ENCODE peak calls at places on chromosome 14, in eight cellular contexts. D is NB4, M is IMR-90, V is uterus, T is heart left ventricle, Z is stomach, O is A549, A is lower leg skin. C is an unnamed sample.

GRCh38 chr14:30337456-30337855 is 221.5 kb upstream of the G2E3 start:
- DNase-seq in Z (no peak), M (no peak), A (no peak), T (no peak), O (no peak), D (no peak), V (no peak), C (no peak)

GRCh38 chr14:72651081-72651480 is 242.8 kb downstream of the DPF3 start:
- DNase-seq in T (no peak), Z (no peak), D (no peak), M (peak; percentile 55), A (no peak), O (no peak), V (no peak), C (no peak)

GRCh38 chr14:71856199-71856919 is 75.9 kb upstream of the RGS6 start:
- DNase-seq in T (no peak), A (no peak), M (no peak), D (peak; percentile 59), V (no peak), Z (no peak), O (no peak), C (no peak)

GRCh38 chr14:93263416-93263815 is 56.4 kb downstream of the UBR7 start:
- DNase-seq in O (no peak), V (no peak), M (peak; percentile 47), D (no peak), A (no peak), Z (no peak), T (no peak), C (no peak)

GRCh38 chr14:89912667-89913211 is 41.8 kb downstream of the EFCAB11 start:
- DNase-seq in Z (no peak), M (peak; percentile 97), D (no peak), O (peak; percentile 87), V (peak; percentile 58), T (no peak), A (peak; percentile 63), C (peak; percentile 35)

GRCh38 chr14:68314642-68315041 is 478.2 kb downstream of the ZFP36L1 start:
- DNase-seq in O (no peak), M (no peak), A (no peak), Z (no peak), D (no peak), V (no peak), T (no peak), C (no peak)

GRCh38 chr14:91398707-91399106 is 18.9 kb downstream of the CCDC88C start:
- DNase-seq in V (no peak), D (peak; percentile 23), Z (no peak), M (no peak), O (no peak), T (no peak), A (no peak), C (no peak)

GRCh38 chr14:69696633-69697557 is 70.0 kb upstream of the SRSF5 start:
- DNase-seq in A (no peak), D (no peak), O (no peak), Z (no peak), V (no peak), M (no peak), T (no peak), C (no peak)

GRCh38 chr14:64968651-64969050 is 3.5 kb downstream of the RAB15 start:
- DNase-seq in O (no peak), V (no peak), Z (no peak), T (no peak), M (no peak), D (peak; percentile 57), A (no peak), C (peak; percentile 65)

GRCh38 chr14:89519000-89519399 is 102.0 kb upstream of the FOXN3 start:
- DNase-seq in Z (no peak), O (no peak), A (no peak), V (no peak), M (peak; percentile 96), T (no peak), D (no peak), C (no peak)

GRCh38 chr14:55724736-55725135 is 144.7 kb downstream of the KTN1 start:
- DNase-seq in A (no peak), D (no peak), V (no peak), T (no peak), O (no peak), Z (no peak), M (no peak), C (no peak)

GRCh38 chr14:62409909-62410308 is 635.3 kb downstream of the KCNH5 start:
- DNase-seq in T (no peak), Z (no peak), O (no peak), V (no peak), A (no peak), D (no peak), M (peak; percentile 80), C (no peak)

GRCh38 chr14:56552615-56553014 is 27.0 kb upstream of the TMEM260 start:
- DNase-seq in A (no peak), D (no peak), V (no peak), T (no peak), M (no peak), Z (no peak), O (no peak), C (no peak)

GRCh38 chr14:90576581-90576980 is 179.8 kb downstream of the CALM1 start:
- DNase-seq in M (peak; percentile 30), T (no peak), D (no peak), O (no peak), V (no peak), A (no peak), Z (no peak), C (no peak)

GRCh38 chr14:82113710-82114109 is 580.1 kb upstream of the SEL1L start:
- DNase-seq in V (no peak), O (no peak), T (no peak), A (no peak), Z (no peak), D (no peak), M (no peak), C (no peak)

GRCh38 chr14:101101456-101102056 is 198.0 kb upstream of the RTL1 start:
- DNase-seq in A (peak; percentile 7), M (no peak), V (no peak), Z (no peak), O (peak; percentile 60), T (no peak), D (no peak), C (no peak)

GRCh38 chr14:77580964-77581505 is 35.4 kb downstream of the SPTLC2 start:
- DNase-seq in D (no peak), Z (no peak), M (peak; percentile 89), V (no peak), A (no peak), O (no peak), T (no peak), C (no peak)

DNA sequence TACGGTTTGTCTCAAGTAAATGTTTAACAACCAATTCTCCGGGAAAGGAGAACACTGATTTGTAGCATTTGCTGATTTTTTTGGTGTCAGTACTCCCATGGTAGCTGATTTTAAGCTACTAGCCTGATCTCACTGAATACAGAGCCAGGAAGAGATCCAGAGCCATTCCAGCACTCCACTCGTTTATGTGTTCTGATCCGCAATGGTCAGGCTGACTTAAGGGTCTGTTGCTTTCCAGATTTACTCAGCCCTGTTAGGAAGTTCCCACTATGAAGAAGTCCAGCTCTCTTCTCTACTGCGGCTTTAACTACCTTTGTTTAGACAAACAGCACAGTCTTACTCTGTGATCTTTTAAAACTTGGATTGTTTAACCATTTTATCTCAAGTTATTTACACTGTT is 38.0 kb upstream of the NID2 start:
- DNase-seq in M (peak; percentile 20), T (no peak), Z (no peak), D (no peak), V (no peak), A (no peak), O (peak; percentile 2), C (no peak)
- TF ChIP-seq POLR2A in M (no peak), T (no peak), Z (no peak), D (no peak), V (no peak), A (no peak), O (no peak), C (no peak)

DNA sequence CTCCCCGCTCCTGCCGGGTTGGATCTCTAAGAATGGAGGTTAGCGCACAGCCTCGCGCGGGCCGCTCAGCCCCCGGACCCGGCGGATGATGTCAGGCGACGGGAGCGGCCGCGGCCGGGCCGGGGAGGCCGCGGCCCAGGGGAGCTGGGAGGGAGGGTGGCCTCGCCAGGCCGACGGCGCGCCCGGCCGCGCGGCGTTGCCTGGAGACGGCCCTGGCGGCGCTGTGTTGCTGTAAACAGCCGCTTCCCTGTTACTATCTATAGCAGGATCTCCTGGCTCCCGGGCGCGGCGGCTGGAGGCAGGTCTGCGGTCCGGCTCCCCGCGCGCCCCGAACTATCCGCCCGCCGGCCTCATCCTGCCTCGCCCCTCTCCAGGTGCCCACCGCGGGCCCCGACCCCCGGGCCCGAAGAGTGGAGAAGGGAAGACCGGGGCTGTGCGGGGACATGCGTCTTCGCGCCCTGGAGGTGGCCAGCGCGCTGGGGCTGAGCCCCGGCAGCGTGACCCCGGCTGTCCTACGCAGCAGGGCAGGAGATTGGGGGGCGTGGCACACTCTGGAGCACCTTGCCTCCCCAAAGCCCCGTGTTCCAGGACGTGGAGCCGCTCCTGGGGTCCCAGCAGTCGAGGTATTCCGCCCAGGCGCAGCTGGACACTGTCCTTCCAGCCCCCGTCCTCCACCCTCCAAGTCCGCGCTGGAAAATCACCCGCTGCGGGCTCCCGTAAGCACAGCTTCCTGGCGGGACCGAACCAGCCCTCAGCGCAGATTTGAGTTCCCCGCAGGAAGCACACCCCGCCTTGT is 1.4 kb upstream of the FOS start:
- DNase-seq in D (peak; percentile 85), T (peak; percentile 94), V (peak; percentile 97), A (peak; percentile 88), O (peak; percentile 90), M (peak; percentile 89), Z (peak; percentile 90), C (no peak)
- TF ChIP-seq POLR2A in D (no peak), T (peak; percentile 93), V (peak; percentile 79), A (no peak), O (no peak), M (peak; percentile 76), Z (no peak), C (no peak)

GRCh38 chr14:20314026-20314425 is 8.3 kb upstream of the TTC5 start:
- DNase-seq in O (no peak), T (no peak), Z (no peak), D (no peak), A (no peak), M (no peak), V (no peak), C (no peak)

GRCh38 chr14:20317720-20318119 is 12.0 kb upstream of the TTC5 start:
- DNase-seq in Z (no peak), M (no peak), O (no peak), T (no peak), D (no peak), A (no peak), V (no peak), C (no peak)
- TF ChIP-seq POLR2A in Z (no peak), M (no peak), O (no peak), T (no peak), D (no peak), A (no peak), V (no peak), C (no peak)

GRCh38 chr14:34629657-34630529 is at the start of gene SNX6:
- DNase-seq in A (peak; percentile 70), V (peak; percentile 78), Z (peak; percentile 85), O (peak; percentile 78), M (peak; percentile 70), T (peak; percentile 88), D (peak; percentile 80), C (peak; percentile 95)
- TF ChIP-seq POLR2A in A (no peak), V (peak; percentile 53), Z (no peak), O (peak; percentile 62), M (peak; percentile 65), T (peak; percentile 73), D (peak; percentile 77), C (peak; percentile 58)

C was measured in H54.